ENCODE peak calls at places on chromosomes 5 and 9, in six cellular contexts. W is WTC11, I is H1, U is HepG2, Q is K562, V is GM12878. B is an unnamed sample.

GRCh38 chr9:137042751-137043727 is 2.9 kb downstream of the NPDC1 start:
- DNase-seq in I (no peak), U (no peak), V (no peak), W (no peak), Q (peak), B (no peak)

GRCh38 chr5:125597338-125597737 is 825.9 kb upstream of the GRAMD2B start:
- DNase-seq in I (no peak), Q (no peak), V (no peak), W (no peak), U (no peak), B (no peak)

GRCh38 chr5:75862872-75863271 is 145.6 kb upstream of the POC5 start:
- DNase-seq in I (no peak), W (no peak), U (peak), V (no peak), Q (no peak), B (no peak)

GRCh38 chr5:124519396-124519795 is 227.0 kb downstream of the ZNF608 start:
- DNase-seq in I (no peak), U (no peak), Q (no peak), V (peak), W (no peak), B (no peak)

GRCh38 chr9:16521868-16522381 is 348.5 kb downstream of the BNC2 start:
- DNase-seq in W (no peak), I (no peak), U (no peak), V (no peak), Q (no peak), B (no peak)

GRCh38 chr9:78031826-78032598 is 401 bp upstream of the GNAQ start:
- DNase-seq in Q (peak), V (no peak), I (peak), W (peak), U (peak), B (peak)

GRCh38 chr5:59712836-59713487 is 180.6 kb downstream of the PDE4D start:
- DNase-seq in I (no peak), V (no peak), Q (no peak), U (no peak), W (no peak), B (peak)

GRCh38 chr5:58072202-58072791 is 387.6 kb downstream of the PLK2 start:
- DNase-seq in V (no peak), I (no peak), W (no peak), U (no peak), Q (no peak), B (no peak)

GRCh38 chr5:170761048-170761707 is 22.3 kb upstream of the GABRP start:
- DNase-seq in Q (no peak), V (no peak), W (peak), I (no peak), U (no peak), B (peak)

GRCh38 chr5:133691448-133691847 is 79.1 kb upstream of the FSTL4 start:
- DNase-seq in I (no peak), W (no peak), U (no peak), Q (no peak), V (no peak), B (no peak)

GRCh38 chr5:137737349-137738256 is 1.7 kb upstream of the KLHL3 start:
- DNase-seq in I (no peak), Q (no peak), V (no peak), U (no peak), W (no peak), B (no peak)

GRCh38 chr9:106969696-106970095 is 106.7 kb downstream of the ZNF462 start:
- DNase-seq in U (no peak), I (no peak), W (no peak), V (no peak), Q (no peak), B (no peak)

GRCh38 chr5:172076783-172077244 is 70.4 kb upstream of the FBXW11 start:
- DNase-seq in Q (no peak), I (no peak), V (no peak), W (peak), U (no peak), B (peak)

GRCh38 chr5:176870110-176870591 is 29.0 kb downstream of the HK3 start:
- DNase-seq in V (no peak), W (peak), U (peak), Q (peak), I (peak), B (peak)

GRCh38 chr9:28661853-28662252 is 1088.6 kb upstream of the C9orf72 start:
- DNase-seq in W (no peak), U (no peak), Q (no peak), I (no peak), V (no peak), B (no peak)

GRCh38 chr9:93505518-93506123 is 52.2 kb upstream of the FAM120AOS start:
- DNase-seq in W (no peak), I (no peak), Q (no peak), V (no peak), U (no peak), B (no peak)

GRCh38 chr5:132714456-132715307 is 22.7 kb downstream of the KIF3A start:
- DNase-seq in W (no peak), Q (peak), V (no peak), I (no peak), U (peak), B (peak)

GRCh38 chr9:38418366-38418765 is 5.9 kb downstream of the IGFBPL1 start:
- DNase-seq in Q (no peak), V (no peak), I (no peak), W (no peak), U (no peak), B (no peak)

GRCh38 chr9:98404157-98404695 is 148.8 kb upstream of the TBC1D2 start:
- DNase-seq in W (no peak), U (no peak), V (no peak), Q (no peak), I (no peak), B (no peak)

GRCh38 chr5:128687930-128688329 is 149.9 kb upstream of the FBN2 start:
- DNase-seq in W (no peak), I (no peak), U (no peak), V (no peak), Q (no peak), B (no peak)

GRCh38 chr5:179297486-179298180 is 47.6 kb downstream of the ADAMTS2 start:
- DNase-seq in Q (no peak), V (no peak), I (no peak), W (no peak), U (no peak), B (no peak)

GRCh38 chr5:113294341-113295110 is 140.3 kb downstream of the TSSK1B start:
- DNase-seq in V (no peak), U (no peak), I (peak), Q (peak), W (peak), B (peak)

GRCh38 chr5:143880178-143880577 is 68.2 kb downstream of the HMHB1 start:
- DNase-seq in U (peak), W (no peak), V (no peak), I (no peak), Q (no peak), B (no peak)

DNA sequence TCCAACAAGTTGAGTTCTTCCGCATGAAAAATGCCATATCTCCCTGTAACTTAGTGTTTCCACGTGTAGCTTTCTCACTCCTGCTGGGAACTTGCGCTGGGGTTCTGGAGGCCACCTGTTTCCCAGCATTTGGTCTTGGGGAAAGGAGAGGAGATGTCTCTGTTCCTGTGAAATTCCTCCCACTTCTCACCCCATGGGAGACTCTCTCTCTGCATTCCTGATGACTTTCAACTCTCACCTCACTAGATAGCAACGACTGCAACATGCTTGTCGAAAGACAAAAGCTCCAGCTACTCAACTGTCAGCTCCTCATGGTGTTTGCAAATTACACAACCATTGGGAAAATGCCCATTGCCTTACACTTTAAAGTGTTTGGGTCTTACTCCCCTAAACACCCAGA is 122.9 kb downstream of the KIF4B start:
- DNase-seq in V (no peak), I (no peak), Q (no peak), U (no peak), W (no peak), B (no peak)
- TF ChIP-seq CREB1 in V (no peak), I (no peak), Q (no peak), U (no peak), W (no peak), B (no peak)

DNA sequence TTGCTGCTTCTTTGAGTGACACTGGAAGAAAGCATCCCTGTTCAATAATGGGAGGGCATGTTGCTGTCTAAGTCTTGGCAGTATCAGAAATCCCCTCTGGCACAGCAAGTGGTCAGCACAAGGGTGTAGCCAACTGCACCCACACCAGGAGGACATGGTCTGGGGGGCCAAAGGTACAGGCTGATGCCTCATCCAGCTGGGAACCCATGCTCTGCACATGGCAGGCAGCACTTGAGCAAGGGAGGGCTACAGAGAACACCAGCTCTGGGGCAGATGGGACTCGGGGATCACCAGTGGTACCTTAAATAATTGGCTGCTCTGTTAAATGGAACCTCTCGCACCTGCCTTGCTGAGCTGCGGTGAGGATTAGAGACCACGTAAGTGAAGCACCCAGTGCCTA is 265.2 kb downstream of the SYK start:
- DNase-seq in W (no peak), U (no peak), V (no peak), Q (no peak), I (no peak), B (no peak)
- TF ChIP-seq CTCF in W (no peak), U (no peak), V (no peak), Q (no peak), I (no peak), B (no peak)

DNA sequence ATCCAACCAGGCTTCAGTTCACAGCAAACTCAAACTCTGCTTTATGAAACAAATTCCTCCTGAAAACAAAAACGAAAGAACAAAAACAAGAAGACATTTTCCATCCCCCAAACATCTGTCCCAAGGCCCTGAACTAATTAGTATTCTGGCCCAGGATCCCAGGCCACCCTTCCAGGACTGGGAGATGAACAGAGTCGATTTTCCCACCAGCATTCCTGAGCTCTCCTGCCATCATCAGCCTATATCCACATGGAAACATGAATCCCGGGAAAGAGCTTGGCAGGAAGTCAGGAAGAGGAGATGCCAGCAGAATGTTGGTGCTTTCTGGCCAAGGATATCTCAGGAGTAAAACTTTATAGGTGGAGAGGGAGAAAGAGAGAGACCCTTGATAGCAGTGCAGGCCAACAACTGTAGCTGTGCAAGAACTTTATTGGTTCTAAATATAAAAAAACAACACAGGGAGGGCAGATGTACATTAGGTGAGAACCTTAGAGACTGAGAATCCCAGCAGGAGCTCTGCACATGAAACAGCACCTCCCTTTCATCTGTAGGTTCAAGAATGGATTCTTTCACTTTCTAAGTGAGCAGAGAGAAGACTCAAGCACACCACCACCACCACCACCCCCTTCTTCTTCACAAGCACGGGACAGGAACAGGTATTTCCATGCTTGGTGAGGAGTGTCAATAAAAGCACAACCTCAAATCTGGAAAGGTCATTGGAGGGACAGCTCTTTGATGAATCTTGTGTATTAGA is 190.7 kb upstream of the TAS2R1 start:
- DNase-seq in W (no peak), Q (no peak), V (no peak), I (no peak), U (no peak), B (no peak)
- TF ChIP-seq CREB1 in W (no peak), Q (no peak), V (no peak), I (no peak), U (no peak), B (no peak)

GRCh38 chr5:145104106-145104505 is 731.0 kb downstream of the PRELID2 start:
- DNase-seq in W (no peak), I (no peak), V (no peak), U (no peak), Q (no peak), B (no peak)

GRCh38 chr5:145101246-145101645 is 733.9 kb downstream of the PRELID2 start:
- DNase-seq in Q (no peak), I (no peak), V (no peak), U (peak), W (no peak), B (peak)
- TF ChIP-seq CTCF in Q (no peak), I (peak), V (peak), U (peak), W (peak), B (peak)

GRCh38 chr9:84339951-84340350 is 607 bp downstream of the SLC28A3 start:
- DNase-seq in I (no peak), V (no peak), Q (no peak), U (no peak), W (no peak), B (peak)
- TF ChIP-seq CREB1 in I (no peak), V (no peak), Q (no peak), U (no peak), W (no peak), B (no peak)

B was measured in GM23338.